ENCODE peak calls at places on chromosomes 6 and 20, in seven cellular contexts. One of them, this sample, is unnamed.
A peak's percentile ranks its signal among the peaks of the same experiment; 100 is the strongest.

GRCh38 chr6:41621367-41621766 is 16.9 kb upstream of the MDFI start:
- DNase-seq in NCI-H2081: no peak
- DNase-seq in T follicular helper cell: no peak
- DNase-seq in CD4-positive, alpha-beta T cell: no peak
- DNase-seq in C1 segment of cervical spinal cord: no peak
- DNase-seq in testis: no peak
- DNase-seq in H7: no peak
- DNase-seq in this sample: no peak

GRCh38 chr6:41824571-41825569 is 37.4 kb downstream of the TOMM6 start:
- DNase-seq in NCI-H2081: no peak
- DNase-seq in T follicular helper cell: no peak
- DNase-seq in CD4-positive, alpha-beta T cell: no peak
- DNase-seq in C1 segment of cervical spinal cord: no peak
- DNase-seq in testis: no peak
- DNase-seq in H7: no peak
- DNase-seq in this sample: no peak

GRCh38 chr6:34521463-34522288 is 34.5 kb downstream of the SPDEF start:
- DNase-seq in NCI-H2081: no peak
- DNase-seq in T follicular helper cell: no peak
- DNase-seq in CD4-positive, alpha-beta T cell: no peak
- DNase-seq in C1 segment of cervical spinal cord: no peak
- DNase-seq in testis: no peak
- DNase-seq in H7: no peak
- DNase-seq in this sample: no peak

GRCh38 chr20:4961746-4962145 is 39.6 kb downstream of the SLC23A2 start:
- DNase-seq in NCI-H2081: no peak
- DNase-seq in T follicular helper cell: peak; percentile 5
- DNase-seq in CD4-positive, alpha-beta T cell: no peak
- DNase-seq in C1 segment of cervical spinal cord: no peak
- DNase-seq in testis: no peak
- DNase-seq in H7: no peak
- DNase-seq in this sample: no peak

GRCh38 chr6:148251286-148251685 is 91.4 kb upstream of the SASH1 start:
- DNase-seq in NCI-H2081: peak; percentile 9
- DNase-seq in T follicular helper cell: no peak
- DNase-seq in CD4-positive, alpha-beta T cell: no peak
- DNase-seq in C1 segment of cervical spinal cord: no peak
- DNase-seq in testis: no peak
- DNase-seq in H7: no peak
- DNase-seq in this sample: no peak

GRCh38 chr6:133248241-133249001 is 7.3 kb downstream of the EYA4 start:
- DNase-seq in NCI-H2081: no peak
- DNase-seq in T follicular helper cell: no peak
- DNase-seq in CD4-positive, alpha-beta T cell: no peak
- DNase-seq in C1 segment of cervical spinal cord: no peak
- DNase-seq in testis: no peak
- DNase-seq in H7: no peak
- DNase-seq in this sample: no peak

GRCh38 chr20:51446656-51447055 is 95.9 kb downstream of the NFATC2 start:
- DNase-seq in NCI-H2081: no peak
- DNase-seq in T follicular helper cell: no peak
- DNase-seq in CD4-positive, alpha-beta T cell: no peak
- DNase-seq in C1 segment of cervical spinal cord: no peak
- DNase-seq in testis: no peak
- DNase-seq in H7: no peak
- DNase-seq in this sample: no peak

GRCh38 chr6:3133515-3133914 is 15.0 kb downstream of the BPHL start:
- DNase-seq in NCI-H2081: no peak
- DNase-seq in T follicular helper cell: no peak
- DNase-seq in CD4-positive, alpha-beta T cell: no peak
- DNase-seq in C1 segment of cervical spinal cord: no peak
- DNase-seq in testis: no peak
- DNase-seq in H7: peak; percentile 60
- DNase-seq in this sample: no peak

GRCh38 chr20:50312002-50312681 is 121.5 kb downstream of the CEBPB start:
- DNase-seq in NCI-H2081: no peak
- DNase-seq in T follicular helper cell: no peak
- DNase-seq in CD4-positive, alpha-beta T cell: no peak
- DNase-seq in C1 segment of cervical spinal cord: no peak
- DNase-seq in testis: no peak
- DNase-seq in H7: no peak
- DNase-seq in this sample: no peak

GRCh38 chr20:44208770-44209169 is 1.8 kb downstream of the OSER1 start:
- DNase-seq in NCI-H2081: no peak
- DNase-seq in T follicular helper cell: no peak
- DNase-seq in CD4-positive, alpha-beta T cell: no peak
- DNase-seq in C1 segment of cervical spinal cord: no peak
- DNase-seq in testis: no peak
- DNase-seq in H7: no peak
- DNase-seq in this sample: no peak

GRCh38 chr6:105675715-105676397 is 273.0 kb upstream of the PREP start:
- DNase-seq in NCI-H2081: peak; percentile 85
- DNase-seq in T follicular helper cell: no peak
- DNase-seq in CD4-positive, alpha-beta T cell: no peak
- DNase-seq in C1 segment of cervical spinal cord: no peak
- DNase-seq in testis: no peak
- DNase-seq in H7: peak; percentile 14
- DNase-seq in this sample: no peak

GRCh38 chr20:44736170-44737021 is 9.3 kb upstream of the KCNK15 start:
- DNase-seq in NCI-H2081: peak; percentile 42
- DNase-seq in T follicular helper cell: no peak
- DNase-seq in CD4-positive, alpha-beta T cell: no peak
- DNase-seq in C1 segment of cervical spinal cord: peak; percentile 49
- DNase-seq in testis: peak; percentile 88
- DNase-seq in H7: peak; percentile 83
- DNase-seq in this sample: no peak

GRCh38 chr20:2515203-2515602 is 6.5 kb upstream of the ZNF343 start:
- DNase-seq in NCI-H2081: no peak
- DNase-seq in T follicular helper cell: no peak
- DNase-seq in CD4-positive, alpha-beta T cell: no peak
- DNase-seq in C1 segment of cervical spinal cord: no peak
- DNase-seq in testis: no peak
- DNase-seq in H7: no peak
- DNase-seq in this sample: no peak

GRCh38 chr6:87794922-87795885 is 93.2 kb upstream of the AKIRIN2 start:
- DNase-seq in NCI-H2081: no peak
- DNase-seq in T follicular helper cell: no peak
- DNase-seq in CD4-positive, alpha-beta T cell: no peak
- DNase-seq in C1 segment of cervical spinal cord: no peak
- DNase-seq in testis: no peak
- DNase-seq in H7: no peak
- DNase-seq in this sample: no peak

GRCh38 chr6:152309648-152310047 is 327.5 kb downstream of the SYNE1 start:
- DNase-seq in NCI-H2081: peak; percentile 15
- DNase-seq in T follicular helper cell: peak; percentile 56
- DNase-seq in CD4-positive, alpha-beta T cell: peak; percentile 73
- DNase-seq in C1 segment of cervical spinal cord: no peak
- DNase-seq in testis: no peak
- DNase-seq in H7: peak; percentile 22
- DNase-seq in this sample: no peak

This sample was measured in memory B cell.